ENCODE peak calls at places on chromosomes 5 and 9, in five cellular contexts. Y, X, I, L and D are unnamed samples.

GRCh38 chr5:169161022-169161680 is 139.8 kb downstream of the SLIT3 start:
- DNase-seq in Y (no peak), X (peak; percentile 61), I (no peak), L (peak; percentile 25), D (no peak)

GRCh38 chr5:78367318-78367991 is 7.0 kb downstream of the SCAMP1 start:
- DNase-seq in Y (no peak), X (no peak), I (no peak), L (no peak), D (no peak)

GRCh38 chr9:81878530-81878929 is 49.7 kb upstream of the SPATA31D4 start:
- DNase-seq in Y (no peak), X (no peak), I (no peak), L (no peak), D (no peak)

GRCh38 chr5:42813533-42813932 is 1.8 kb upstream of the SELENOP start:
- DNase-seq in Y (no peak), X (no peak), I (peak; percentile 59), L (no peak), D (no peak)

GRCh38 chr5:141490271-141490670 is 1.4 kb downstream of the PCDHGC5 start:
- DNase-seq in Y (no peak), X (no peak), I (no peak), L (no peak), D (no peak)

GRCh38 chr5:31611002-31611401 is 27.9 kb upstream of the PDZD2 start:
- DNase-seq in Y (no peak), X (no peak), I (no peak), L (no peak), D (no peak)

GRCh38 chr9:90433398-90433890 is 209.2 kb downstream of the DIRAS2 start:
- DNase-seq in Y (no peak), X (peak; percentile 60), I (no peak), L (no peak), D (peak; percentile 13)

GRCh38 chr9:22147818-22148573 is 138.9 kb upstream of the CDKN2B start:
- DNase-seq in Y (no peak), X (no peak), I (peak; percentile 55), L (no peak), D (no peak)

GRCh38 chr5:142109356-142110045 is 922 bp downstream of the NDFIP1 start:
- DNase-seq in Y (no peak), X (no peak), I (no peak), L (no peak), D (no peak)

GRCh38 chr9:74783408-74783807 is 104.3 kb downstream of the TRPM6 start:
- DNase-seq in Y (no peak), X (no peak), I (no peak), L (no peak), D (no peak)

GRCh38 chr9:121599186-121599871 is 52.1 kb upstream of the DAB2IP start:
- DNase-seq in Y (no peak), X (peak; percentile 78), I (peak; percentile 64), L (peak; percentile 97), D (no peak)

GRCh38 chr9:115306860-115307259 is 188.9 kb upstream of the TNC start:
- DNase-seq in Y (no peak), X (no peak), I (no peak), L (no peak), D (no peak)

GRCh38 chr9:30058463-30058862 is 2326.0 kb upstream of the ACO1 start:
- DNase-seq in Y (no peak), X (no peak), I (no peak), L (peak; percentile 31), D (no peak)

GRCh38 chr5:135384898-135385297 is 14.1 kb downstream of the MACROH2A1 start:
- DNase-seq in Y (no peak), X (no peak), I (no peak), L (no peak), D (no peak)

GRCh38 chr9:93576296-93577044 is at the start of gene PHF2:
- DNase-seq in Y (no peak), X (peak; percentile 49), I (no peak), L (peak; percentile 86), D (peak; percentile 89)
- TF ChIP-seq FOXM1 in Y (no peak), X (no peak), I (no peak), L (no peak), D (no peak)

GRCh38 chr5:68251386-68251785 is 35.8 kb downstream of the PIK3R1 start:
- DNase-seq in Y (no peak), X (no peak), I (no peak), L (no peak), D (no peak)
- TF ChIP-seq FOXM1 in Y (no peak), X (no peak), I (no peak), L (no peak), D (no peak)

GRCh38 chr9:14618851-14619250 is 74.4 kb downstream of the ZDHHC21 start:
- DNase-seq in Y (no peak), X (no peak), I (no peak), L (no peak), D (no peak)

DNA sequence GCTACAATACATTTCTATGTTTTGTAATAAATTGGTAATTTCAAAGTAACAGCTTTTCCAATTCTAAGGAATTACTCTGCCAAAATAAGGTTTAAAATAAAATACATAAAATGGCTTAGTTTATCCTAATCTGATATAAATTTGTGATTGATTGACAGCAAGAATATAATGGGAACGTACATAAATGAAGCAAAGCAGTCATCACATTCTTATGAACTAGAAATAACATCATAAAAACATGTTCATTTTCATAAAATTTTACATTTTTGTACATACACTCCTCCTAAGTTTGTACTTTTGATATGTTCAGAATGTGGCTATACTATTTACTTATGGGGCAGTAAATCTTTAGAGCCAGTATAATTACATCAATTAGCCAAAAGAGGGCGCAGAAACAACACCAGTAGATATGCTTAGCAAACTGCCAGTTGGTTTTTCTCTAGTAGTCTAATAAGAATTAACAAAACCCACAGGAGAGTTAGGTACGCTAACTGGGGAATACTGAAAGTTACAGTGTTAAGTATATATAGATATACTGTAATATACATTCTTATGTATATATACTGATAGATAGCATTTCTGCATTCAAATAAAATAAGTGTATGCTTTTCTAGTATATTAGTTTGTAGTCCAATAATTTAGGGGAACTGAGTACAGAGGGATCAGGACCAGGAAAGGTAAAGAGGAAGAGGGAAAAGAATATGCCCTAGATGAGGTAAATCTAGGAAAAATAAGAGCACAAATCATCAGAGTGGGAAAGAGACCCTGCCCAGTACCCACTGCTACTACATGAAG is 76.8 kb downstream of the ZDHHC21 start:
- DNase-seq in Y (no peak), X (peak; percentile 11), I (peak; percentile 39), L (peak; percentile 12), D (peak; percentile 16)
- TF ChIP-seq FOXM1 in Y (no peak), X (no peak), I (no peak), L (no peak), D (no peak)

DNA sequence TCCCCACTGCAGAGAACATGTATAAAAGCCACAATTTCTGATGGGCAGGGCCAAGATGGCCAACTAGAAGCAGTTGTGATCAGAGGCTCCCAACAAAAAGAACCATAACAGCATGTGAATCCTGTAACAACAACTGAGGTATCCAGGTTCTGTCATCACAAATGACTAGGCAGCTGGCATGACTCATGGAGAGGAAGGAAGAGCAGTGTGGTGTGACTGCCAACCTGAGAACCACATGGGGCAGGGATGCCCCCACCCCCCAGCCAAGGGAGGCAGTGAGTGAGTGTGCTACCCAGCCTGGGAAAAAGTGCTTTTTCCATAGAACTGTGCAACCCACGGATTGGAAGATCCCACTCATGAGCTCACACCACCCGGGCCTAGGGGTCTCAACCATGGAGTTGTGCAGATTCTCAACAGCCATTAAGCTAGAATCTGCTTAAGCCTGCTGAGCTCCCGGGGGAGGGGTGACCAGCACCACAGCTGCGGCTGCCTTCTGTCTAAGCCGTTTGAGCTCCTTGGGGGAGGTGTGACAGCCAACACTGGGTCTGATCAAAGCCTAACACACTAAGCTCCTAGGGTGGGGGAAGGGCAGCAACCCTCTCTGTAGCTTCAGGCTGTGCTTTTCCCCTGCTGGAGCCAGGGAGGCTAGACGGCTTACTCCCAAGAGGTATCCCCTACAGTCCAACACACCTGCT is 80.1 kb upstream of the DMAC1 start:
- DNase-seq in Y (no peak), X (no peak), I (no peak), L (no peak), D (no peak)
- TF ChIP-seq FOXM1 in Y (no peak), X (no peak), I (no peak), L (no peak), D (no peak)

GRCh38 chr5:133952729-133953567 is 15.5 kb downstream of the C5orf15 start:
- DNase-seq in Y (no peak), X (no peak), I (no peak), L (no peak), D (no peak)
- TF ChIP-seq FOXM1 in Y (no peak), X (no peak), I (no peak), L (no peak), D (no peak)